ENCODE peak calls at places on chromosome 17, in five cellular contexts. Y, D, E, X and K are unnamed samples.
A peak's percentile ranks its signal among the peaks of the same experiment; 100 is the strongest.

GRCh38 chr17:8091033-8091687 is 3.6 kb upstream of the ALOX12B start:
- DNase-seq in Y (no peak), D (no peak), E (no peak), X (no peak), K (no peak)

GRCh38 chr17:2400474-2400866 is 390 bp downstream of the MNT start:
- DNase-seq in Y (peak; percentile 62), D (no peak), E (peak; percentile 39), X (peak; percentile 71), K (peak; percentile 86)

GRCh38 chr17:3663102-3664011 is 5.0 kb downstream of the TAX1BP3 start:
- DNase-seq in Y (no peak), D (no peak), E (no peak), X (no peak), K (no peak)

GRCh38 chr17:39576187-39576586 is 31.5 kb downstream of the NEUROD2 start:
- DNase-seq in Y (no peak), D (no peak), E (peak; percentile 32), X (no peak), K (no peak)

GRCh38 chr17:75783069-75783783 is 1.4 kb upstream of the UNK start:
- DNase-seq in Y (no peak), D (no peak), E (peak; percentile 55), X (peak; percentile 61), K (no peak)

GRCh38 chr17:27538156-27538955 is 82.1 kb downstream of the KSR1 start:
- DNase-seq in Y (no peak), D (no peak), E (no peak), X (no peak), K (no peak)

GRCh38 chr17:82568997-82569393 is 49.5 kb downstream of the FOXK2 start:
- DNase-seq in Y (no peak), D (no peak), E (no peak), X (no peak), K (no peak)

GRCh38 chr17:50304781-50305404 is 30.6 kb downstream of the TMEM92 start:
- DNase-seq in Y (no peak), D (no peak), E (no peak), X (peak; percentile 24), K (no peak)

GRCh38 chr17:41511716-41512115 is 6.3 kb upstream of the KRT13 start:
- DNase-seq in Y (no peak), D (no peak), E (no peak), X (no peak), K (no peak)

GRCh38 chr17:62098623-62099231 is 33.6 kb upstream of the MED13 start:
- DNase-seq in Y (no peak), D (no peak), E (no peak), X (no peak), K (no peak)

GRCh38 chr17:76812248-76812647 is 56.0 kb upstream of the MGAT5B start:
- DNase-seq in Y (no peak), D (no peak), E (no peak), X (no peak), K (no peak)

GRCh38 chr17:35578929-35579448 is 618 bp upstream of the PEX12 start:
- DNase-seq in Y (no peak), D (no peak), E (no peak), X (no peak), K (no peak)

GRCh38 chr17:17420561-17421269 is 56.1 kb upstream of the MED9 start:
- DNase-seq in Y (no peak), D (no peak), E (no peak), X (peak; percentile 66), K (no peak)

GRCh38 chr17:62670202-62670821 is 42.8 kb downstream of the MRC2 start:
- DNase-seq in Y (no peak), D (no peak), E (no peak), X (no peak), K (no peak)

GRCh38 chr17:43456661-43457361 is 27.0 kb upstream of the DHX8 start:
- DNase-seq in Y (no peak), D (no peak), E (peak; percentile 85), X (peak; percentile 48), K (no peak)